ENCODE peak calls at places on chromosome 14, in ten cellular contexts. D, V, Q, W, T, C, S, E, I and R are unnamed samples.

GRCh38 chr14:57871487-57872080 is 5.7 kb upstream of the SLC35F4 start:
- DNase-seq in D (no peak), V (no peak), Q (no peak), W (peak; percentile 48), T (peak; percentile 45), C (peak; percentile 43), S (peak; percentile 44), E (peak; percentile 18), I (no peak), R (peak; percentile 36)

GRCh38 chr14:96362071-96362964 is 823 bp downstream of the ATG2B start:
- DNase-seq in D (peak; percentile 66), V (peak; percentile 44), Q (no peak), W (peak; percentile 70), T (peak; percentile 29), C (peak; percentile 43), S (peak; percentile 9), E (peak; percentile 82), I (no peak), R (no peak)

GRCh38 chr14:95519699-95520098 is 3.2 kb upstream of the SYNE3 start:
- DNase-seq in D (peak; percentile 54), V (peak; percentile 46), Q (peak; percentile 58), W (peak; percentile 58), T (peak; percentile 88), C (peak; percentile 55), S (no peak), E (peak; percentile 63), I (no peak), R (no peak)

GRCh38 chr14:68784298-68784910 is 8.5 kb downstream of the ZFP36L1 start:
- DNase-seq in D (no peak), V (no peak), Q (peak; percentile 51), W (no peak), T (peak; percentile 33), C (peak; percentile 13), S (no peak), E (peak; percentile 88), I (no peak), R (no peak)

GRCh38 chr14:86961106-86961716 is 1031.8 kb downstream of the GALC start:
- DNase-seq in D (no peak), V (no peak), Q (no peak), W (peak; percentile 68), T (no peak), C (no peak), S (peak; percentile 6), E (no peak), I (no peak), R (no peak)

GRCh38 chr14:90692826-90693225 is 123.4 kb downstream of the TTC7B start:
- DNase-seq in D (no peak), V (no peak), Q (no peak), W (no peak), T (no peak), C (no peak), S (no peak), E (no peak), I (no peak), R (no peak)

GRCh38 chr14:56195727-56196126 is 77.5 kb downstream of the PELI2 start:
- DNase-seq in D (no peak), V (no peak), Q (no peak), W (no peak), T (no peak), C (no peak), S (no peak), E (peak; percentile 61), I (no peak), R (peak; percentile 36)

GRCh38 chr14:49194067-49194466 is 392.1 kb downstream of the RPS29 start:
- DNase-seq in D (no peak), V (no peak), Q (no peak), W (no peak), T (no peak), C (no peak), S (no peak), E (no peak), I (no peak), R (no peak)

GRCh38 chr14:90483551-90483950 is 86.7 kb downstream of the CALM1 start:
- DNase-seq in D (peak; percentile 70), V (no peak), Q (no peak), W (peak; percentile 38), T (no peak), C (no peak), S (peak; percentile 29), E (peak; percentile 49), I (no peak), R (no peak)

GRCh38 chr14:102980409-102980810 is 57.9 kb downstream of the AMN start:
- DNase-seq in D (no peak), V (no peak), Q (no peak), W (no peak), T (no peak), C (no peak), S (no peak), E (no peak), I (no peak), R (no peak)

GRCh38 chr14:50601405-50601804 is 41.5 kb downstream of the ATL1 start:
- DNase-seq in D (no peak), V (no peak), Q (no peak), W (peak; percentile 52), T (no peak), C (no peak), S (no peak), E (no peak), I (no peak), R (no peak)

GRCh38 chr14:52913271-52913670 is 37.6 kb downstream of the FERMT2 start:
- DNase-seq in D (no peak), V (no peak), Q (no peak), W (no peak), T (no peak), C (no peak), S (no peak), E (no peak), I (no peak), R (no peak)

GRCh38 chr14:88612981-88613380 is 50.1 kb downstream of the ZC3H14 start:
- DNase-seq in D (no peak), V (no peak), Q (no peak), W (no peak), T (no peak), C (no peak), S (no peak), E (no peak), I (no peak), R (no peak)

GRCh38 chr14:21535545-21536394 is 9.6 kb upstream of the SALL2 start:
- DNase-seq in D (no peak), V (no peak), Q (no peak), W (no peak), T (no peak), C (no peak), S (peak; percentile 33), E (no peak), I (no peak), R (no peak)
- H3K4me3 ChIP-seq in D (no peak overlapping the region), V (no peak overlapping the region), Q (no peak overlapping the region), W (no peak overlapping the region), T (no peak overlapping the region), C (no peak overlapping the region), S (peak overlapping the region; percentile 85), E (no peak overlapping the region), I (no peak overlapping the region), R (no peak overlapping the region)

GRCh38 chr14:105857223-105857815 is 330.9 kb downstream of the TMEM121 start:
- DNase-seq in D (no peak), V (peak; percentile 10), Q (no peak), W (no peak), T (peak; percentile 5), C (peak; percentile 9), S (no peak), E (no peak), I (no peak), R (no peak)

GRCh38 chr14:105857816-105858675 is 331.7 kb downstream of the TMEM121 start:
- DNase-seq in D (no peak), V (peak; percentile 36), Q (peak; percentile 6), W (no peak), T (peak; percentile 9), C (peak; percentile 12), S (no peak), E (no peak), I (no peak), R (no peak)

GRCh38 chr14:105855893-105856675 is 329.7 kb downstream of the TMEM121 start:
- DNase-seq in D (no peak), V (no peak), Q (peak; percentile 1), W (no peak), T (peak; percentile 9), C (peak; percentile 8), S (peak; percentile 38), E (no peak), I (no peak), R (no peak)

GRCh38 chr14:105855246-105855892 is 329.0 kb downstream of the TMEM121 start:
- DNase-seq in D (no peak), V (no peak), Q (no peak), W (no peak), T (peak; percentile 12), C (peak; percentile 9), S (peak; percentile 39), E (no peak), I (no peak), R (no peak)

GRCh38 chr14:105856676-105857222 is 330.4 kb downstream of the TMEM121 start:
- DNase-seq in D (no peak), V (peak; percentile 0), Q (peak; percentile 2), W (no peak), T (peak; percentile 9), C (peak; percentile 6), S (no peak), E (no peak), I (no peak), R (no peak)
- H3K4me3 ChIP-seq in D (no peak overlapping the region), V (no peak overlapping the region), Q (no peak overlapping the region), W (no peak overlapping the region), T (no peak overlapping the region), C (no peak overlapping the region), S (no peak overlapping the region), E (no peak overlapping the region), I (no peak overlapping the region), R (no peak overlapping the region)

DNA sequence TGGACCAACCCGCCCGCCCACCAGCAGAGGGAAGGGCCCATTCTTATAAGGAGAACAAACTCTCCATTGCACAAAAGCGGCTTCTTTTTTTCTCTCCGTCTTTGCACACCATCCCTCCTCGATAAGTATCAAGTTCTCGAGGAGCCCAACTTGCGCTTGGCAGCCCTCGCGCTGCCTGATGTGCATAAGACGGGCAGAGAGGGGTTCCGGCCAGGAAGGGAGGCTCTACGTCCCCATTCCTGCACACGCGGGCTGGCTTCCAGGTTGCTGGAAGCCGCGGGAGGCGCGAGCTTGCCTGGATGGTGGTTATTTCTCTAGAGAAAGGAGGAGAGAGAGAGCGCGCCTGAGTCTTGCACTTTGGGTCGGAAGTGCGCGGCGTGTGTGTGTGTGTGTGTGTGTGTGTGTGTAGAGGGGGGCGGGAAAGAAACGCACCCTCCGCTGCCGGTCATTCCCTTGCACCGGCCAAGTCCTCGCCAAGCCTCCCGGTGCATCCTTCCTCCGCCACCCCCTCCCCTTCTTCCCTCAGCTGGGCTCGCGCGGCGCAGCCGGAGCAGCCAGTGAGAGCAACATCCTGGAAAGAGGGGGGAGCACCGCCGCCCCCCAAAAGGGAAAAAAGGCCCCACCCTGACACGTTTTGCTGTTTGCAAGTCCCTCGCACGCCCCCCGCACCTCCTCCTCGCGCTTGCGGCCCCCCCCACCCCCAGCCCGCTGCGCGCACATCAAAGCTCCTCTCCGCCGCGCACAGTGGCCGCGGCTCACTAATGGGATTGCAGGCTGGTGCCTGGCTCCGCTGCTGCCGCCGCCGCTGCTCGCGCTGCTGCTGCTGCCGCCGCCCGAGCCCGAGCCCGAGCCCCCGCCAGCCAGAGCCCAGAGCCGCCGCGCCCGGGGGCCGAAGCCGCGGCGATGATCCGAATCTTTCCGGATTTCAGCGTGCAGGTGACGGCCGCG is 4.5 kb upstream of the NPAS3 start:
- DNase-seq in D (no peak), V (no peak), Q (peak; percentile 30), W (no peak), T (peak; percentile 35), C (peak; percentile 26), S (peak; percentile 81), E (peak; percentile 9), I (no peak), R (no peak)
- H3K4me3 ChIP-seq in D (no peak overlapping the region), V (no peak overlapping the region), Q (peak overlapping the region; percentile 33), W (no peak overlapping the region), T (no peak overlapping the region), C (peak overlapping the region; percentile 56), S (peak overlapping the region; percentile 52), E (no peak overlapping the region), I (peak overlapping the region; percentile 32), R (peak overlapping the region; percentile 53)

GRCh38 chr14:75771614-75772013 is 110.6 kb downstream of the TTLL5 start:
- DNase-seq in D (no peak), V (no peak), Q (no peak), W (no peak), T (no peak), C (no peak), S (no peak), E (no peak), I (no peak), R (no peak)
- H3K4me3 ChIP-seq in D (no peak overlapping the region), V (no peak overlapping the region), Q (no peak overlapping the region), W (no peak overlapping the region), T (no peak overlapping the region), C (no peak overlapping the region), S (no peak overlapping the region), E (no peak overlapping the region), I (no peak overlapping the region), R (no peak overlapping the region)